ENCODE peak calls at places on chromosomes 6 and 20, in eight cellular contexts. T is esophagus squamous epithelium, P is tibial artery, O is IMR-90, N is tibial nerve, Z is heart right ventricle, F is thoracic aorta, M is A549. X is an unnamed sample.

GRCh38 chr6:40054186-40054585 is 119.9 kb upstream of the MOCS1 start:
- DNase-seq in O (no peak), M (no peak), T (no peak), P (no peak), F (no peak), N (no peak), Z (no peak), X (no peak)

GRCh38 chr6:64224819-64225218 is 589.2 kb downstream of the PHF3 start:
- DNase-seq in O (peak; percentile 14), Z (peak; percentile 20), P (no peak), N (peak; percentile 15), F (no peak), M (no peak), T (no peak), X (no peak)

GRCh38 chr6:3280091-3280490 is 21.3 kb downstream of the PSMG4 start:
- DNase-seq in O (no peak), F (no peak), M (no peak), N (no peak), P (peak; percentile 66), Z (no peak), T (no peak), X (no peak)

GRCh38 chr6:152642578-152643375 is 5.6 kb upstream of the SYNE1 start:
- DNase-seq in N (peak; percentile 21), F (no peak), Z (peak; percentile 73), T (no peak), O (peak; percentile 55), M (peak; percentile 18), P (peak; percentile 65), X (peak; percentile 12)

GRCh38 chr6:137861550-137862337 is 5.3 kb upstream of the TNFAIP3 start:
- DNase-seq in Z (no peak), N (no peak), T (no peak), O (no peak), P (no peak), M (no peak), F (no peak), X (no peak)

GRCh38 chr6:114085206-114085605 is 114.3 kb upstream of the HDAC2 start:
- DNase-seq in Z (no peak), P (no peak), M (no peak), N (no peak), F (no peak), O (peak; percentile 28), T (no peak), X (peak; percentile 79)

GRCh38 chr6:41736207-41736710 is 851 bp upstream of the TFEB start:
- DNase-seq in T (no peak), Z (no peak), F (no peak), M (no peak), N (no peak), O (no peak), P (no peak), X (no peak)

GRCh38 chr20:38152175-38153010 is 12.7 kb downstream of the TGM2 start:
- DNase-seq in N (peak; percentile 56), O (peak; percentile 73), F (peak; percentile 89), Z (peak; percentile 91), T (peak; percentile 38), M (peak; percentile 72), P (peak; percentile 98), X (peak; percentile 45)

GRCh38 chr20:15236812-15237211 is 899.4 kb upstream of the FLRT3 start:
- DNase-seq in T (no peak), P (no peak), O (peak; percentile 5), F (no peak), Z (no peak), M (peak; percentile 8), N (no peak), X (no peak)

DNA sequence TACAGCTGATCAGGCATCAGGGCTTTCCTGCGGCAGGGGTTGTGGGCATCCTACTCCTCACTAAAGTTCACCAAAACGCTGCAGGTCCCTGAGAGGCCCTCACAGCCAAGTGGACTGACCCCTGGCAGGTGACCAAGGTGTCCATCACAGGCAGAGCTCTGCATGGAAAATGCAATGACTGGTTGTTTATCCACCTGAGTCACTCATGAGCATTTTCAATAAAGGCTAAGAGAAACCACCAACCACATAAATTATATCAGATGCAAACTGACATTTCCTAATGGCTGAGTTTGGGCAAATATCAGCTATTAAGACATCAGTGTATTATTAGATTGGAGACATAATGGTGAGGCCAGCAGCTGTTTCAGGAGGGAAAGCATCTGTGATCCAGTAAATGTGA is 152.7 kb upstream of the SYNDIG1 start:
- DNase-seq in T (no peak), Z (no peak), P (no peak), F (no peak), N (no peak), M (no peak), O (no peak), X (no peak)
- TF ChIP-seq CTCF in T (no peak), Z (no peak), P (no peak), F (no peak), N (no peak), M (no peak), O (no peak), X (no peak)

DNA sequence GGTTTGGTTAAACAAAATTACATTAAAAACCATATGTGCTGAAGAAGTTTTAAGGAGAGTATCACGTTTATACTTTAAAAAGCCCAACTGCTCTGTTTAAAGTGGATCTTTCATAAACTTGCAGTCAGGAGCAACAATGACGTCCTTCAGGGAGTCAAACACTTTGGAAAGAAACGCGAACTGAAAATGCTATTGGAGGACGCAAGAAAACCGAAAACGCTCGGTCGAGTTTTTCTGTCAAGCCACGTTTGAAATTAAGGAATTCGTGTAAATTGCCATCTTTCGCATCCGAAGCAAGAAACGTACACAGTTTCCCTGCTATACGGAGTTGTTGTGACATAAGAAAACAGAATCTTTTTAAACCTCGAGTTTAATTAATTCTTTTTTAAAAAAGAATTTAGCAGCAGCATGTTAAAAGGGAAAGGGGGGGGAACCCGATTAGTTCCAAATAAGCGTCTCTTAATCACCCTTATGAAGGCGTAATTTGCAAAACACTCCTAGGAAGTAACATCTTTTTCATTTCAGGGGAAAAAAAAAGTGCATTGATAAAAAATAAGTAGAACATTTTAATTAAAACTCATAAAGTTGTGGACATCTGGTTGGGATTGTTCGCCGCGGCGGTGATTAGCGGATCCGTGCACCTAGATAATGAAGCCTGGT is 295.3 kb downstream of the TFAP2C start:
- DNase-seq in N (no peak), M (no peak), T (no peak), P (no peak), O (no peak), F (no peak), Z (no peak), X (no peak)
- H3K4me3 ChIP-seq in N (no peak overlapping the region), M (no peak overlapping the region), T (no peak overlapping the region), P (no peak overlapping the region), O (no peak overlapping the region), F (no peak overlapping the region), Z (no peak overlapping the region), X (no peak overlapping the region)

DNA sequence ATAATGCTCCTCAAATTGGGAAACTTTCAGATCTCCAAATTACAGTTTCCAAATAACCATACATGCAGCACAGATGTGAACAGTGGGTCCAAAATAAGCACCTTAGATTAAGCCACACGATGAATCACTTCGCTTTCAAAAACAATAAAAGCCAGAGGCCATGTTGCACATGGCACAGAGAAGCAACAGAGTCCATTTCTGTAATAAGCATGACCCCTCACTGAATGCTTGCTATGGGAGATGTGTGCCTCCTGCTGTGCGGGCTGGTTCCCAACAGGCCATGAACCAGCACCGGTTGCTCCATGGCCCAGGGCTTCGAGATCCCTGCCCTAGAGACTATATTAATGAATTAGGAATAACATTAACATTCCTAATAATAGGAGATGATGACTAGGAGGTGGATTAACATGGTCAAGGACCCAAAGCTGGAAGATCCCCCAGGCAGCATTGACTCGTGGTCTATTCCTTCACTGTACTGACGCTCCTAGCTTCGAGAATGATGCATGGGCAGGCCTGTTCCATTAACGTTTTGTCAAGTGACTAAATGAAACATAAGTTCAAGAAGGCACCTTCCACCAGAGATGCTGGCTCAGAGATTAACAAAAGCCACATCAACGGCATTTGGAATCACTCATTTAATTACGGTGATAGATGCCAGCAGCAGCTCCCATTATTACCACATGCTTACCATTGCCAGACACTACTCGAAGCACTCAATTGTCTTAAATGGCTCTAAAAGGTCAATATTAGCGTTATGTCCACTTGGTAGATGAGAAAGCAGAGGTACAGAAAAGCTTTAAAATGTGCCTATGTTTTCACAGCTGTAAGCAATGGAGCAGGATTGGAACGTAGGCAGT is 470.6 kb upstream of the AGPAT4 start:
- DNase-seq in F (no peak), N (no peak), O (no peak), Z (no peak), M (no peak), P (no peak), T (no peak), X (peak; percentile 77)
- TF ChIP-seq CTCF in F (no peak), N (no peak), O (no peak), Z (no peak), M (no peak), P (no peak), T (no peak), X (no peak)

GRCh38 chr20:47318596-47319516 is 37.6 kb downstream of the ZMYND8 start:
- DNase-seq in N (peak; percentile 78), M (peak; percentile 49), P (peak; percentile 92), T (no peak), Z (peak; percentile 72), F (peak; percentile 40), O (peak; percentile 69), X (no peak)
- H3K4me3 ChIP-seq in N (peak overlapping the region; percentile 2), M (no peak overlapping the region), P (peak overlapping the region; percentile 34), T (peak overlapping the region; percentile 53), Z (peak overlapping the region; percentile 30), F (peak overlapping the region; percentile 44), O (no peak overlapping the region), X (peak overlapping the region; percentile 11)

DNA sequence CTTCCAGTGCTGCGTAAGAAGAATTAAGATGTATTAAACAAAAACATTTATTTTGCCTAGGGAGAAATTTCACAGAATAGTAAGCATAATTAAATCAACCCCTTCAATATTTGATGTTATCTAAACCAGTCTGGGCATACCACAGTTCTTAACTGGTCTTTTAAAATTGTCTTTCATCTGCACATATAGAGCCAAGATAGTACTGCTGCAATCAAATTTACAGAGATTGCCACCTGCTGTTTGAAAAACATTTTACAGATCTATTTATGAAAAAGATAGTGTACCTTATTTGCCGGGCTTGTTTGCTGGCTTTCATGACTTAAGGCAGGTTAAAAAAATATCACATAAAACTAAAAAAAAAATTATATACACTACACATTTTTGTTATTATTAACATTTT is 323.2 kb downstream of the ADGRB3 start:
- DNase-seq in F (no peak), T (no peak), O (no peak), Z (no peak), N (no peak), P (no peak), M (no peak), X (no peak)
- TF ChIP-seq CTCF in F (no peak), T (no peak), O (no peak), Z (peak; percentile 49), N (peak; percentile 16), P (no peak), M (peak; percentile 17), X (no peak)

X was measured in astrocyte of the cerebellum.